ENCODE peak calls at places on chromosomes 5 and 9, in nine cellular contexts. C is upper lobe of right lung, P is ovary, X is psoas muscle, F is body of pancreas, N is GM12878, V is tibial artery, L is GM23338, E is H1. G is an unnamed sample.

GRCh38 chr9:69643098-69643497 is 29.1 kb downstream of the APBA1 start:
- DNase-seq in V (no peak), C (no peak), E (no peak), F (no peak), P (no peak), N (no peak), L (no peak), X (no peak), G (no peak)

GRCh38 chr5:170216262-170216864 is 16.4 kb upstream of the C5orf58 start:
- DNase-seq in X (no peak), N (no peak), E (no peak), V (no peak), F (no peak), L (peak; percentile 76), C (no peak), P (no peak), G (no peak)

GRCh38 chr9:2355594-2355993 is 266.0 kb upstream of the VLDLR start:
- DNase-seq in P (peak; percentile 64), C (no peak), E (no peak), V (no peak), X (no peak), L (no peak), N (no peak), F (no peak), G (no peak)

GRCh38 chr5:2751592-2752021 is at the start of gene IRX2:
- DNase-seq in F (peak; percentile 78), V (no peak), P (no peak), L (peak; percentile 96), N (no peak), E (peak; percentile 77), X (peak; percentile 48), C (peak; percentile 95), G (peak; percentile 96)

GRCh38 chr9:110255417-110256141 is 728 bp downstream of the TXN start:
- DNase-seq in N (no peak), L (peak; percentile 51), C (peak; percentile 88), E (no peak), X (peak; percentile 70), P (peak; percentile 50), V (peak; percentile 85), F (peak; percentile 66), G (peak; percentile 72)

GRCh38 chr9:111966851-111967250 is 70.2 kb downstream of the UGCG start:
- DNase-seq in X (no peak), P (no peak), E (no peak), C (no peak), N (no peak), F (no peak), V (no peak), L (no peak), G (no peak)

GRCh38 chr5:171863928-171864327 is 78.3 kb downstream of the SMIM23 start:
- DNase-seq in C (no peak), V (no peak), L (no peak), F (no peak), N (no peak), E (no peak), X (no peak), P (no peak), G (no peak)

GRCh38 chr5:150517272-150518152 is 9.6 kb downstream of the NDST1 start:
- DNase-seq in N (no peak), V (no peak), P (no peak), F (peak; percentile 98), E (no peak), C (peak; percentile 86), L (no peak), X (peak; percentile 45), G (no peak)

GRCh38 chr9:86300701-86301100 is 18.4 kb upstream of the ISCA1 start:
- DNase-seq in P (no peak), L (no peak), X (no peak), E (no peak), F (no peak), N (no peak), C (no peak), V (no peak), G (no peak)

GRCh38 chr9:86298873-86299272 is 16.5 kb upstream of the ISCA1 start:
- DNase-seq in F (no peak), V (no peak), L (no peak), C (no peak), E (no peak), X (no peak), P (peak; percentile 18), N (no peak), G (no peak)

GRCh38 chr9:86303316-86303975 is 21.1 kb upstream of the ISCA1 start:
- DNase-seq in C (no peak), X (no peak), L (peak; percentile 74), P (no peak), F (no peak), N (no peak), V (no peak), E (no peak), G (no peak)

GRCh38 chr9:86308687-86309086 is 26.3 kb upstream of the ISCA1 start:
- DNase-seq in P (no peak), F (no peak), L (no peak), C (no peak), N (no peak), E (no peak), V (no peak), X (no peak), G (no peak)

DNA sequence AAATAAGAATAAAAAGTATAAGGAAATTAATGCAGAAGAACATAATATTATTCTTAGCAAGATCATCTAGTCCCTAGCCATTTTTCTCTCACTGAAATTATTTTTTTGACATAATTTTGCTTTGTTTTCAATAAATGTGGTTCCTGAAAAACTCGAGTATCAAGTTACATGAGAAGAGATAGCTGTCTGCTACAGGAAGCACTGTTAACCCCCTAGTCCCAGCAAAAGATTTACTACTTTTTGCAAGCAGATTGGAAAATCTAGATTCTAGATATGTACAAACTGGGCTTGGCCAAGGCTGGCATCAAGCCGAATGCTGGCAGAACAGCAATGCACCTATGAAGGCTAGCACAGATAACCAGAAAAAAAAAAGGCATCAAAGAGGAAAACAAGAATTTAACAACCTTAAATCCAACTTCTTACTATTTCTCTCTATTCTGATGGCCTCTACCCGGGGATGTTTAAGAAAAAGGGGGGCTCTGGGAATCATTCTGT is 21.9 kb upstream of the ISCA1 start:
- DNase-seq in E (no peak), P (no peak), N (no peak), F (no peak), X (no peak), C (no peak), L (no peak), V (no peak), G (no peak)
- H3K36me3 ChIP-seq in E (peaks cover 63% of the 10 kb centered on the region), P (no peaks in the 10 kb centered on the region), N (peaks cover 39% of the 10 kb centered on the region), F (peaks cover 10% of the 10 kb centered on the region), X (peaks cover 5% of the 10 kb centered on the region), C (peaks cover 100% of the 10 kb centered on the region), L (peaks cover 9% of the 10 kb centered on the region), V (peaks cover 94% of the 10 kb centered on the region), G (peaks cover 19% of the 10 kb centered on the region)

DNA sequence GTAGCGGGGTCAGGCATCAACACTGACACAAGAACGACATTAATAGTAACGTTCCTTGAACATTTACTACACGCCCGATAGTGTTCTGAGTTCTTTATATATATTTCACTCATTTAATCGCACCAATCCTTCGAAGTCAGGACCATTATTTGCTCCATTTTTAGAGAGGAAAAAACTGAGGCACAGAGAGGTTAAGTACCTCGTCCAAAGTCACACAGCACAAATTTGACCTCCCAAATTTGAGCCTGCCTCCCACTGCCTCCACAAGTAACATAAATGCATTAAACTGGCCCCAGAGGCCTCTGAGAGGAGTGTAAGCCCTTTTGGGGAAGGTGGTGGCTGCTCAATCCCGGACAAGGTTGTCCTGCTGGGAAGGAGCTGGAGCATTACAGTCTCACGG is 5.8 kb downstream of the RGS14 start:
- DNase-seq in N (no peak), P (no peak), F (no peak), E (no peak), X (no peak), V (no peak), C (no peak), L (no peak), G (no peak)
- H3K4me1 ChIP-seq in N (peaks cover 59% of the 10 kb centered on the region), P (peaks cover 8% of the 10 kb centered on the region), F (peaks cover 51% of the 10 kb centered on the region), E (peaks cover 30% of the 10 kb centered on the region), X (peaks cover 26% of the 10 kb centered on the region), V (no peaks in the 10 kb centered on the region), C (peaks cover 33% of the 10 kb centered on the region), L (peaks cover 41% of the 10 kb centered on the region), G (peaks cover 2% of the 10 kb centered on the region)

GRCh38 chr9:34237836-34238235 is 59.0 kb downstream of the UBAP1 start:
- DNase-seq in C (no peak), N (no peak), L (no peak), E (no peak), F (no peak), V (no peak), X (no peak), P (no peak), G (no peak)

GRCh38 chr9:34242830-34243229 is 64.0 kb downstream of the UBAP1 start:
- DNase-seq in V (no peak), N (no peak), F (no peak), E (no peak), X (no peak), P (no peak), L (no peak), C (no peak), G (no peak)

DNA sequence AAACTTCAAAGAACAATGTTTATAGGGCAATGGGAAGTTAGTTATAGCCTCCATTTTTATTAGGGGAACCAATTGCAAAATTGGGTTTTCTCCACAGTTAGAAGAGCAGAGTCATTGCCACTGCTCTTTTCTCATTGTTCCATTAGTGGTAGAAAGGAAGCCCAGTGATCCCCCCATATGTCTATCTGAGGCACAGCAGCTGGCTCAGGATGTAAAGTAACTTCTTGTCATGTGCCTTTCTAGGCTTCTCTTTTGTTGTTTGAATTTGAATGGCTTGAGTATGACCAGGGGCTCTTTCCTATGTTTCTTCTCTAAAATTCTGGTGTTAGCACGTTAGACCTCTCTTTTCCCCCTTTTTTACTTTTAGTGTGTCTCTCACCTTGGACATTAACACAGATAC is 61.2 kb downstream of the UBAP1 start:
- DNase-seq in N (no peak), V (no peak), C (no peak), F (no peak), P (no peak), X (no peak), L (peak; percentile 44), E (no peak), G (no peak)
- H3K36me3 ChIP-seq in N (peaks cover 18% of the 10 kb centered on the region), V (peaks cover 57% of the 10 kb centered on the region), C (peaks cover 58% of the 10 kb centered on the region), F (no peaks in the 10 kb centered on the region), P (no peaks in the 10 kb centered on the region), X (peaks cover 6% of the 10 kb centered on the region), L (peaks cover 13% of the 10 kb centered on the region), E (peaks cover 38% of the 10 kb centered on the region), G (peaks cover 4% of the 10 kb centered on the region)

DNA sequence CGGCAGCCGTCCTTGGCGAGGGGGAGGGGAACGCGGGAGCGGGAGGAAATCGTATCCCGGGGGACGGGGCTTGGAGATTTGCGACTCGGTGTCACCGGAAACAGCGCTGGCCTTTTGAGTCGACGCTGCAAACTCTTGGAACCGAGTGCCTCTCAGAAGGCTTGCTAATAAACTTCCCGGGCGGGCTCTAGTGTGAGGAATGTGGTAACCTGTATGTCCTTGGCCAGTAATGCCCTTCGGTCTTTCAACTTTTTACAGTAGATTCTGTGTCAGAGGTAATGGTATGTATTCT is 82.7 kb downstream of the PTPDC1 start:
- DNase-seq in N (no peak), X (no peak), V (no peak), C (no peak), P (no peak), L (peak; percentile 94), E (no peak), F (no peak), G (no peak)
- H3K4me1 ChIP-seq in N (peaks cover 16% of the 10 kb centered on the region), X (peaks cover 41% of the 10 kb centered on the region), V (peaks cover 4% of the 10 kb centered on the region), C (peaks cover 46% of the 10 kb centered on the region), P (peaks cover 7% of the 10 kb centered on the region), L (peaks cover 22% of the 10 kb centered on the region), E (no peaks in the 10 kb centered on the region), F (peaks cover 48% of the 10 kb centered on the region), G (no peaks in the 10 kb centered on the region)

DNA sequence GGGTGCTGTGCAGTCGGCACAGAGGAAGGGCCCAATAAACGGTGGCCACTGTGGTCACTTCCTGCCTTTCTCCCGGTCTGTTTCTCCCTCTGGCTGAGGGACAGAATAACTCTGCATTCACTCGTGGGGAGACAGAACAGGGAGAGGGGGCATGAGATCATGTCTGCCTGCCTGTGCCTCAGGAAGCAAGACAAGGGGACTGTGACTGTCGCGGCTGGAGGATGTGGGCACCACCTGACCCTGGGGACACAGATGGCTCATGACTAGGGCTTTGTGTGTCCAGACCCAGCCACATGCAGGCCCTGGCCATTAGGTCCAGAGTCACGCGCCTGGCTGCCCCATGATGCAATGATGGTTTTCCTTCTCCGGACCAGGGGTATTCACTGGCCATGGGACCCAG is 5.8 kb downstream of the TRUB2 start:
- DNase-seq in N (no peak), F (no peak), V (no peak), L (no peak), X (no peak), E (no peak), P (no peak), C (no peak), G (no peak)
- H3K36me3 ChIP-seq in N (peaks cover 15% of the 10 kb centered on the region), F (no peaks in the 10 kb centered on the region), V (peaks cover 41% of the 10 kb centered on the region), L (peaks cover 5% of the 10 kb centered on the region), X (no peaks in the 10 kb centered on the region), E (peaks cover 32% of the 10 kb centered on the region), P (no peaks in the 10 kb centered on the region), C (peaks cover 56% of the 10 kb centered on the region), G (peaks cover 6% of the 10 kb centered on the region)